ENCODE peak calls at places on chromosomes 16 and 17, in nine cellular contexts. N is ovary, I is retinal pigment epithelial cell, P is WTC11, U is fibroblast of lung, R is astrocyte of the spinal cord, Y is OCI-LY7, V is H1, Z is AG10803. T is an unnamed sample.

GRCh38 chr17:6752068-6752909 is 3.6 kb upstream of the XAF1 start:
- DNase-seq in P (no peak), N (peak), Z (peak), I (peak), R (peak), Y (no peak), U (peak), V (no peak), T (no peak)

GRCh38 chr17:46167826-46168569 is 25.2 kb downstream of the KANSL1 start:
- DNase-seq in Z (peak), N (no peak), P (no peak), U (peak), I (no peak), R (peak), V (no peak), Y (no peak), T (no peak)

GRCh38 chr16:53071748-53072301 is 17.0 kb downstream of the CHD9 start:
- DNase-seq in Z (no peak), P (no peak), N (peak), I (no peak), Y (peak), U (peak), R (peak), V (no peak), T (no peak)

GRCh38 chr17:61545335-61545938 is 45.6 kb downstream of the NACA2 start:
- DNase-seq in N (no peak), U (no peak), V (no peak), Z (no peak), R (no peak), I (no peak), Y (no peak), P (no peak), T (no peak)

GRCh38 chr16:57316390-57317017 is 32.0 kb upstream of the PLLP start:
- DNase-seq in V (no peak), P (no peak), I (no peak), U (peak), N (peak), R (peak), Z (peak), Y (no peak), T (peak)

GRCh38 chr17:2853111-2853721 is 57.0 kb downstream of the RAP1GAP2 start:
- DNase-seq in R (no peak), Y (peak), N (peak), Z (peak), I (no peak), V (no peak), P (peak), U (peak), T (peak)

GRCh38 chr16:79950932-79951719 is 350.6 kb upstream of the MAF start:
- DNase-seq in P (no peak), R (no peak), V (no peak), Y (no peak), I (no peak), Z (no peak), N (no peak), U (no peak), T (no peak)

GRCh38 chr17:71176315-71176714 is 944.5 kb upstream of the SOX9 start:
- DNase-seq in I (peak), U (no peak), R (no peak), N (no peak), V (no peak), P (no peak), Y (no peak), Z (no peak), T (no peak)

GRCh38 chr17:76139801-76140660 is 1.0 kb downstream of the FOXJ1 start:
- DNase-seq in N (no peak), R (no peak), Y (no peak), V (no peak), Z (no peak), U (no peak), P (peak), I (no peak), T (no peak)

GRCh38 chr17:80839401-80839800 is 152.2 kb upstream of the CHMP6 start:
- DNase-seq in U (no peak), Y (no peak), P (no peak), V (no peak), I (no peak), Z (no peak), R (no peak), N (no peak), T (no peak)

DNA sequence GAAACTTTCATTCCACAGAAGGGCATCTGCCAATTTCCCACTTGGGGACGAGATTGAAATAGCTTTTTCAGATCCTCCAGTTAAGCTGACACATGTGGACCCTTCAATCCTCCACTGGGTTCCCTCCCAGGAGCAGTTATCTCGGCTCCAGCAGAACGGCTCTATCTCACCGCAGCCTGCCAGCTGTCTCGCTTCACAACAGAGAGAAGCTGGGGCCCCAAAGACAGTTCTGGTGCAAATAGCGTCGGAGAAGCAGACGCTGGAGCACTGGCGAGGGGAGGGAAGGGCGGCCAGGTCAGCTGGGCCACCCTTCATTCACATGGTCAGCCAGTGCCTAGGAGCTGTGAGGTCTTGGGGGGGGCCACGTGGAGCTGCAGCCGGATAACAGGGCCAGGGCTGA is 141.2 kb upstream of the SDK2 start:
- DNase-seq in Y (no peak), N (no peak), I (no peak), U (no peak), Z (no peak), R (no peak), P (no peak), V (no peak), T (no peak)
- TF ChIP-seq CTCF in Y (no peak), N (no peak), I (no peak), U (no peak), Z (no peak), R (no peak), P (no peak), V (no peak), T (no peak)

GRCh38 chr16:11389083-11389482 is 43.8 kb downstream of the RMI2 start:
- DNase-seq in P (no peak), V (no peak), R (no peak), Y (no peak), U (no peak), I (no peak), N (no peak), Z (no peak), T (no peak)

GRCh38 chr16:11384956-11385586 is 39.8 kb downstream of the RMI2 start:
- DNase-seq in U (no peak), P (no peak), Z (no peak), Y (no peak), V (no peak), R (no peak), N (peak), I (no peak), T (no peak)

GRCh38 chr16:11386054-11386680 is 40.9 kb downstream of the RMI2 start:
- DNase-seq in R (no peak), V (no peak), Y (no peak), Z (no peak), I (no peak), N (no peak), P (no peak), U (no peak), T (no peak)

GRCh38 chr16:11384184-11384955 is 39.1 kb downstream of the RMI2 start:
- DNase-seq in U (no peak), I (no peak), P (no peak), N (no peak), V (no peak), Y (no peak), Z (no peak), R (no peak), T (no peak)

GRCh38 chr16:11386791-11387546 is 41.7 kb downstream of the RMI2 start:
- DNase-seq in U (no peak), R (peak), P (peak), Y (peak), V (peak), Z (peak), I (no peak), N (no peak), T (no peak)
- TF ChIP-seq CTCF in U (peak), R (peak), P (peak), Y (peak), V (peak), Z (peak), I (peak), N (no peak), T (peak)

GRCh38 chr17:35769895-35770486 is 9.3 kb downstream of the C17orf50 start:
- DNase-seq in P (no peak), Z (no peak), V (no peak), I (no peak), N (no peak), R (no peak), U (no peak), Y (no peak), T (no peak)
- TF ChIP-seq CTCF in P (peak), Z (no peak), V (peak), I (peak), N (no peak), R (peak), U (no peak), Y (peak), T (peak)

GRCh38 chr16:30844671-30845449 is 49.0 kb downstream of the BCL7C start:
- DNase-seq in P (peak), U (peak), R (peak), V (peak), I (peak), N (peak), Z (peak), Y (peak), T (no peak)
- TF ChIP-seq CTCF in P (peak), U (peak), R (peak), V (peak), I (peak), N (peak), Z (peak), Y (peak), T (peak)

T was measured in type B pancreatic cell.